ENCODE peak calls at places on chromosomes 6 and 20, in five cellular contexts. One of them, this sample, is unnamed.

GRCh38 chr6:392441-393390 is 1.2 kb downstream of the IRF4 start:
- DNase-seq in heart right ventricle: no peak
- DNase-seq in tibial artery: no peak
- DNase-seq in fibroblast of mammary gland: peak; percentile 8
- DNase-seq in ovary: no peak
- DNase-seq in this sample: peak; percentile 42

GRCh38 chr20:34557936-34558319 is 590 bp upstream of the MAP1LC3A start:
- DNase-seq in tibial artery: no peak
- DNase-seq in fibroblast of mammary gland: no peak
- DNase-seq in heart right ventricle: no peak
- DNase-seq in ovary: no peak
- DNase-seq in this sample: no peak

GRCh38 chr6:86937219-86938079 is at the start of gene HTR1E:
- DNase-seq in tibial artery: no peak
- DNase-seq in ovary: peak; percentile 80
- DNase-seq in heart right ventricle: no peak
- DNase-seq in fibroblast of mammary gland: peak; percentile 17
- DNase-seq in this sample: peak; percentile 10

GRCh38 chr20:32537657-32538525 is 47.2 kb downstream of the NOL4L start:
- DNase-seq in heart right ventricle: no peak
- DNase-seq in ovary: no peak
- DNase-seq in tibial artery: no peak
- DNase-seq in fibroblast of mammary gland: no peak
- DNase-seq in this sample: no peak

GRCh38 chr6:90110971-90111370 is 185.7 kb downstream of the BACH2 start:
- DNase-seq in ovary: no peak
- DNase-seq in heart right ventricle: no peak
- DNase-seq in fibroblast of mammary gland: no peak
- DNase-seq in tibial artery: no peak
- DNase-seq in this sample: no peak

GRCh38 chr20:24999568-24999967 is 7.0 kb upstream of the APMAP start:
- DNase-seq in ovary: no peak
- DNase-seq in tibial artery: no peak
- DNase-seq in heart right ventricle: no peak
- DNase-seq in fibroblast of mammary gland: no peak
- DNase-seq in this sample: no peak

GRCh38 chr6:12419626-12420272 is 129.6 kb downstream of the EDN1 start:
- DNase-seq in tibial artery: no peak
- DNase-seq in ovary: no peak
- DNase-seq in fibroblast of mammary gland: no peak
- DNase-seq in heart right ventricle: no peak
- DNase-seq in this sample: no peak

GRCh38 chr20:50491926-50492634 is 18.1 kb upstream of the PTPN1 start:
- DNase-seq in heart right ventricle: no peak
- DNase-seq in fibroblast of mammary gland: peak; percentile 65
- DNase-seq in ovary: no peak
- DNase-seq in tibial artery: no peak
- DNase-seq in this sample: no peak

GRCh38 chr20:51628533-51629398 is 86.2 kb upstream of the NFATC2 start:
- DNase-seq in tibial artery: no peak
- DNase-seq in fibroblast of mammary gland: peak; percentile 92
- DNase-seq in ovary: no peak
- DNase-seq in heart right ventricle: peak; percentile 20
- DNase-seq in this sample: peak; percentile 81

GRCh38 chr20:38187512-38187911 is 22.4 kb upstream of the TGM2 start:
- DNase-seq in heart right ventricle: no peak
- DNase-seq in tibial artery: peak; percentile 57
- DNase-seq in fibroblast of mammary gland: peak; percentile 61
- DNase-seq in ovary: no peak
- DNase-seq in this sample: no peak

GRCh38 chr6:37127961-37128862 is 41.7 kb upstream of the PIM1 start:
- DNase-seq in fibroblast of mammary gland: peak; percentile 83
- DNase-seq in tibial artery: no peak
- DNase-seq in heart right ventricle: no peak
- DNase-seq in ovary: no peak
- DNase-seq in this sample: peak; percentile 60

DNA sequence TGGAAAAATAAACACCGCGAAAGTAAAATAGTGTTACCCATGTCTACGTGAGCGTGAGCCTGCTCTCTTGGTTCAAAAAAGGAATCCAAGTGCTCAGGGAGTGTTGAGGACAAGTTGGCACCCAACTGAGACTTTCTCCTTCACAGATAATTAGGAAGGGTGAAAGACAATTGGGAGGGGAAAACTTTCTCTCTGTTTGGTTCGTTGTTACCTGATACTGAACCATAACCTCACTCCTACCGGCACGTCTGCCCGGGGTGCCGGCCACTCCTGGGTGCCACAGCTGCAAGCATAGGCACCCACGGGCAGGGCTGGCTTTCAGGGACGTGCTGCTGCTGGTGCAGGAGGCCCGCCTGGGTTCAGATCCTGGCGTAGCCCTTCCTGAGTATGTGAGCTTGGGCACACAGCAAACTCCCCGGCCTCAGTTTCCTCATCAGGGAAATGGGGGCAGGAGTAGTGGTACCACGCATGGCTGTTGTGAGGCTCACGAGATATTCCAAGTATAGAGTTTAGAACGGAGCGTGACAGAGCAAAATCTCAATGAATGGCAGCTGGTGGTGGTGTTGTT is 38.2 kb upstream of the PMEPA1 start:
- DNase-seq in ovary: peak; percentile 30
- DNase-seq in tibial artery: no peak
- DNase-seq in fibroblast of mammary gland: no peak
- DNase-seq in heart right ventricle: peak; percentile 16
- DNase-seq in this sample: no peak
- H3K4me3 ChIP-seq in ovary: no peak overlapping the region
- H3K4me3 ChIP-seq in tibial artery: peak overlapping the region; percentile 53
- H3K4me3 ChIP-seq in fibroblast of mammary gland: no peak overlapping the region
- H3K4me3 ChIP-seq in heart right ventricle: peak overlapping the region; percentile 39
- H3K4me3 ChIP-seq in this sample: no peak overlapping the region

GRCh38 chr6:16948376-16948775 is 153.5 kb upstream of the STMND1 start:
- DNase-seq in ovary: no peak
- DNase-seq in tibial artery: no peak
- DNase-seq in fibroblast of mammary gland: peak; percentile 63
- DNase-seq in heart right ventricle: no peak
- DNase-seq in this sample: no peak

GRCh38 chr6:16949696-16950095 is 152.2 kb upstream of the STMND1 start:
- DNase-seq in fibroblast of mammary gland: peak; percentile 50
- DNase-seq in ovary: no peak
- DNase-seq in heart right ventricle: no peak
- DNase-seq in tibial artery: no peak
- DNase-seq in this sample: peak; percentile 37

GRCh38 chr6:16939839-16940238 is 162.0 kb upstream of the STMND1 start:
- DNase-seq in tibial artery: no peak
- DNase-seq in heart right ventricle: no peak
- DNase-seq in fibroblast of mammary gland: no peak
- DNase-seq in ovary: no peak
- DNase-seq in this sample: no peak

GRCh38 chr6:16947461-16948159 is 154.2 kb upstream of the STMND1 start:
- DNase-seq in ovary: no peak
- DNase-seq in heart right ventricle: no peak
- DNase-seq in fibroblast of mammary gland: peak; percentile 98
- DNase-seq in tibial artery: peak; percentile 54
- DNase-seq in this sample: peak; percentile 97

GRCh38 chr6:16944601-16945000 is 157.2 kb upstream of the STMND1 start:
- DNase-seq in ovary: no peak
- DNase-seq in tibial artery: no peak
- DNase-seq in heart right ventricle: no peak
- DNase-seq in fibroblast of mammary gland: peak; percentile 51
- DNase-seq in this sample: peak; percentile 55
- TF ChIP-seq CTCF in ovary: no peak
- TF ChIP-seq CTCF in tibial artery: no peak
- TF ChIP-seq CTCF in heart right ventricle: no peak
- TF ChIP-seq CTCF in fibroblast of mammary gland: no peak
- TF ChIP-seq CTCF in this sample: no peak

DNA sequence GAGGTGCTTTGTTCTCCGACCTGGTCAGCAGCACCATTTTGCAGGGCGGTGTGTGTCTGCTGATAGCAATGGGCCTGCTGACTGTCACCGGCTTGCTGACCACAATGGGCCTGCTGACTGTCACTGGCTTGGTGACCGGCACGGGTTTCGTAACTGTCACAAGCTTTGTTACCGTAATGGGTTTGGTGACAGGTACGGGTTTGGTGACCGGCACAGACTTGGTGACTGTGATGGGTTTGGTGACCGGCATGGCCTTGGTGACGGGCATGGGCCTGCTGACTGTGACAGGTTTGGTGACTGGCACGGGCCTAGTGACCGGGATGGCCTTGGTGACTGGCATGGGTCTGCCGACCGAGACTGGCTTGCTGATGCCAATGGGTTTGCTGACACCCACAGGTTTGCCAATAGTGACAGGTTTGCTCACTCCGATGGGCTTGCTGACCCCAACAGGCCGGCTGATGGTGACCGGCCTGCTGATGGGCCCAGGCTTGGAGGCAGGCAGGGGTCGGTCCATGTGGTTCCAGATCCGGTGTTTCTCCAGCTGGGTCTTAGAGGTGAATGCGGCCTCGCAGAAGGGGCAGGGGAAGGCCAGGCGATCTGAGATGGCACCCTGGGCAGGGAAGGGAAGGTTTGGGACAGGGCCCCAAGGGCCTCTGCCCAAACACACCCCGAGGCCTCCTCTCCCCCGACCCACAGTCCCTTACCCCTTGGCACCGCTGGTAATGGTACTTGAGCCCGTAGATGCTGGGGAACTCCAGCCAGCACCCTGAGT is 3.4 kb downstream of the ZNF512B start:
- DNase-seq in ovary: peak; percentile 22
- DNase-seq in tibial artery: no peak
- DNase-seq in heart right ventricle: no peak
- DNase-seq in fibroblast of mammary gland: no peak
- DNase-seq in this sample: peak; percentile 0
- H3K4me3 ChIP-seq in ovary: no peak overlapping the region
- H3K4me3 ChIP-seq in tibial artery: no peak overlapping the region
- H3K4me3 ChIP-seq in heart right ventricle: no peak overlapping the region
- H3K4me3 ChIP-seq in fibroblast of mammary gland: no peak overlapping the region
- H3K4me3 ChIP-seq in this sample: no peak overlapping the region

GRCh38 chr6:9540534-9541126 is 874.2 kb downstream of the TFAP2A start:
- DNase-seq in ovary: no peak
- DNase-seq in tibial artery: no peak
- DNase-seq in heart right ventricle: no peak
- DNase-seq in fibroblast of mammary gland: peak; percentile 55
- DNase-seq in this sample: no peak
- TF ChIP-seq CTCF in ovary: no peak
- TF ChIP-seq CTCF in tibial artery: no peak
- TF ChIP-seq CTCF in heart right ventricle: peak; percentile 57
- TF ChIP-seq CTCF in fibroblast of mammary gland: peak; percentile 70
- TF ChIP-seq CTCF in this sample: peak; percentile 69